ENCODE peak calls at places on chromosomes 12 and 14, in nine cellular contexts. One of them, this sample, is unnamed.
A peak's percentile ranks its signal among the peaks of the same experiment; 100 is the strongest.

GRCh38 chr12:78641837-78642423 is 222.6 kb upstream of the SYT1 start:
- DNase-seq in GM23338: peak; percentile 19
- DNase-seq in uterus: no peak
- DNase-seq in lung: no peak
- DNase-seq in H1: no peak
- DNase-seq in ovary: no peak
- DNase-seq in osteoblast: peak; percentile 3
- DNase-seq in endothelial cell of umbilical vein: no peak
- DNase-seq in CD8-positive, alpha-beta T cell: no peak
- DNase-seq in this sample: no peak

GRCh38 chr14:104519721-104520120 is 59.8 kb upstream of the C14orf180 start:
- DNase-seq in GM23338: no peak
- DNase-seq in uterus: no peak
- DNase-seq in lung: no peak
- DNase-seq in H1: no peak
- DNase-seq in ovary: no peak
- DNase-seq in osteoblast: no peak
- DNase-seq in endothelial cell of umbilical vein: no peak
- DNase-seq in CD8-positive, alpha-beta T cell: no peak
- DNase-seq in this sample: no peak

GRCh38 chr14:85471156-85471555 is 58.8 kb upstream of the FLRT2 start:
- DNase-seq in GM23338: no peak
- DNase-seq in uterus: no peak
- DNase-seq in lung: no peak
- DNase-seq in H1: no peak
- DNase-seq in ovary: no peak
- DNase-seq in osteoblast: no peak
- DNase-seq in endothelial cell of umbilical vein: no peak
- DNase-seq in CD8-positive, alpha-beta T cell: no peak
- DNase-seq in this sample: no peak

GRCh38 chr12:54413284-54414190 is 5.5 kb downstream of the ITGA5 start:
- DNase-seq in GM23338: no peak
- DNase-seq in uterus: no peak
- DNase-seq in lung: peak; percentile 68
- DNase-seq in H1: no peak
- DNase-seq in ovary: no peak
- DNase-seq in osteoblast: peak; percentile 77
- DNase-seq in endothelial cell of umbilical vein: peak; percentile 85
- DNase-seq in CD8-positive, alpha-beta T cell: peak; percentile 80
- DNase-seq in this sample: peak; percentile 57

GRCh38 chr12:113135178-113136127 is at the start of gene RASAL1:
- DNase-seq in GM23338: peak; percentile 92
- DNase-seq in uterus: no peak
- DNase-seq in lung: no peak
- DNase-seq in H1: peak; percentile 70
- DNase-seq in ovary: no peak
- DNase-seq in osteoblast: peak; percentile 66
- DNase-seq in endothelial cell of umbilical vein: no peak
- DNase-seq in CD8-positive, alpha-beta T cell: peak; percentile 28
- DNase-seq in this sample: no peak

GRCh38 chr14:34053666-34054065 is 102.8 kb upstream of the EGLN3 start:
- DNase-seq in GM23338: no peak
- DNase-seq in uterus: peak; percentile 83
- DNase-seq in lung: no peak
- DNase-seq in H1: no peak
- DNase-seq in ovary: peak; percentile 63
- DNase-seq in osteoblast: no peak
- DNase-seq in endothelial cell of umbilical vein: peak; percentile 53
- DNase-seq in CD8-positive, alpha-beta T cell: no peak
- DNase-seq in this sample: no peak

GRCh38 chr12:22722081-22722480 is 97.1 kb downstream of the ETNK1 start:
- DNase-seq in GM23338: no peak
- DNase-seq in uterus: no peak
- DNase-seq in lung: no peak
- DNase-seq in H1: no peak
- DNase-seq in ovary: no peak
- DNase-seq in osteoblast: no peak
- DNase-seq in endothelial cell of umbilical vein: no peak
- DNase-seq in CD8-positive, alpha-beta T cell: no peak
- DNase-seq in this sample: no peak

GRCh38 chr14:72847721-72848120 is 46.2 kb downstream of the DPF3 start:
- DNase-seq in GM23338: peak; percentile 67
- DNase-seq in uterus: no peak
- DNase-seq in lung: no peak
- DNase-seq in H1: no peak
- DNase-seq in ovary: no peak
- DNase-seq in osteoblast: no peak
- DNase-seq in endothelial cell of umbilical vein: no peak
- DNase-seq in CD8-positive, alpha-beta T cell: no peak
- DNase-seq in this sample: no peak

GRCh38 chr12:114853003-114853529 is 169.1 kb upstream of the TBX3 start:
- DNase-seq in GM23338: no peak
- DNase-seq in uterus: no peak
- DNase-seq in lung: no peak
- DNase-seq in H1: no peak
- DNase-seq in ovary: no peak
- DNase-seq in osteoblast: no peak
- DNase-seq in endothelial cell of umbilical vein: no peak
- DNase-seq in CD8-positive, alpha-beta T cell: no peak
- DNase-seq in this sample: peak; percentile 5

GRCh38 chr14:56092761-56093160 is 25.4 kb upstream of the PELI2 start:
- DNase-seq in GM23338: no peak
- DNase-seq in uterus: no peak
- DNase-seq in lung: no peak
- DNase-seq in H1: no peak
- DNase-seq in ovary: no peak
- DNase-seq in osteoblast: no peak
- DNase-seq in endothelial cell of umbilical vein: no peak
- DNase-seq in CD8-positive, alpha-beta T cell: no peak
- DNase-seq in this sample: no peak

GRCh38 chr14:29529418-29529817 is 398.2 kb downstream of the PRKD1 start:
- DNase-seq in GM23338: peak; percentile 79
- DNase-seq in uterus: no peak
- DNase-seq in lung: no peak
- DNase-seq in H1: no peak
- DNase-seq in ovary: no peak
- DNase-seq in osteoblast: no peak
- DNase-seq in endothelial cell of umbilical vein: peak; percentile 10
- DNase-seq in CD8-positive, alpha-beta T cell: no peak
- DNase-seq in this sample: no peak

GRCh38 chr12:111826982-111827381 is 15.0 kb upstream of the MAPKAPK5 start:
- DNase-seq in GM23338: no peak
- DNase-seq in uterus: no peak
- DNase-seq in lung: no peak
- DNase-seq in H1: no peak
- DNase-seq in ovary: no peak
- DNase-seq in osteoblast: no peak
- DNase-seq in endothelial cell of umbilical vein: no peak
- DNase-seq in CD8-positive, alpha-beta T cell: no peak
- DNase-seq in this sample: no peak

GRCh38 chr14:86973177-86973576 is 1019.8 kb downstream of the GALC start:
- DNase-seq in GM23338: no peak
- DNase-seq in uterus: no peak
- DNase-seq in lung: no peak
- DNase-seq in H1: no peak
- DNase-seq in ovary: no peak
- DNase-seq in osteoblast: no peak
- DNase-seq in endothelial cell of umbilical vein: no peak
- DNase-seq in CD8-positive, alpha-beta T cell: no peak
- DNase-seq in this sample: no peak

GRCh38 chr14:32565256-32565655 is 236.2 kb downstream of the AKAP6 start:
- DNase-seq in GM23338: no peak
- DNase-seq in uterus: no peak
- DNase-seq in lung: no peak
- DNase-seq in H1: no peak
- DNase-seq in ovary: no peak
- DNase-seq in osteoblast: no peak
- DNase-seq in endothelial cell of umbilical vein: peak; percentile 10
- DNase-seq in CD8-positive, alpha-beta T cell: no peak
- DNase-seq in this sample: no peak

GRCh38 chr14:91202234-91202974 is 42.1 kb downstream of the GPR68 start:
- DNase-seq in GM23338: no peak
- DNase-seq in uterus: no peak
- DNase-seq in lung: peak; percentile 51
- DNase-seq in H1: no peak
- DNase-seq in ovary: no peak
- DNase-seq in osteoblast: peak; percentile 62
- DNase-seq in endothelial cell of umbilical vein: peak; percentile 47
- DNase-seq in CD8-positive, alpha-beta T cell: no peak
- DNase-seq in this sample: peak; percentile 42

GRCh38 chr12:86234309-86234708 is 21.9 kb downstream of the MGAT4C start:
- DNase-seq in GM23338: no peak
- DNase-seq in uterus: no peak
- DNase-seq in lung: no peak
- DNase-seq in H1: no peak
- DNase-seq in ovary: no peak
- DNase-seq in osteoblast: no peak
- DNase-seq in endothelial cell of umbilical vein: no peak
- DNase-seq in CD8-positive, alpha-beta T cell: no peak
- DNase-seq in this sample: no peak

GRCh38 chr12:3225796-3226180 is 148.6 kb downstream of the TSPAN9 start:
- DNase-seq in GM23338: no peak
- DNase-seq in uterus: no peak
- DNase-seq in lung: no peak
- DNase-seq in H1: no peak
- DNase-seq in ovary: no peak
- DNase-seq in osteoblast: no peak
- DNase-seq in endothelial cell of umbilical vein: no peak
- DNase-seq in CD8-positive, alpha-beta T cell: no peak
- DNase-seq in this sample: no peak

GRCh38 chr12:46296822-46297221 is 28.0 kb upstream of the SLC38A1 start:
- DNase-seq in GM23338: no peak
- DNase-seq in uterus: no peak
- DNase-seq in lung: no peak
- DNase-seq in H1: no peak
- DNase-seq in ovary: no peak
- DNase-seq in osteoblast: no peak
- DNase-seq in endothelial cell of umbilical vein: no peak
- DNase-seq in CD8-positive, alpha-beta T cell: no peak
- DNase-seq in this sample: no peak

GRCh38 chr12:46292754-46293402 is 24.0 kb upstream of the SLC38A1 start:
- DNase-seq in GM23338: no peak
- DNase-seq in uterus: no peak
- DNase-seq in lung: no peak
- DNase-seq in H1: no peak
- DNase-seq in ovary: no peak
- DNase-seq in osteoblast: no peak
- DNase-seq in endothelial cell of umbilical vein: no peak
- DNase-seq in CD8-positive, alpha-beta T cell: no peak
- DNase-seq in this sample: no peak
- TF ChIP-seq CTCF in GM23338: peak; percentile 18
- TF ChIP-seq CTCF in uterus: no peak
- TF ChIP-seq CTCF in lung: no peak
- TF ChIP-seq CTCF in H1: no peak
- TF ChIP-seq CTCF in ovary: no peak
- TF ChIP-seq CTCF in osteoblast: peak; percentile 42
- TF ChIP-seq CTCF in endothelial cell of umbilical vein: peak; percentile 15
- TF ChIP-seq CTCF in CD8-positive, alpha-beta T cell: no peak
- TF ChIP-seq CTCF in this sample: peak; percentile 18

GRCh38 chr14:79256311-79256879 is 954.9 kb downstream of the DIO2 start:
- DNase-seq in GM23338: peak; percentile 16
- DNase-seq in uterus: no peak
- DNase-seq in lung: no peak
- DNase-seq in H1: no peak
- DNase-seq in ovary: no peak
- DNase-seq in osteoblast: no peak
- DNase-seq in endothelial cell of umbilical vein: no peak
- DNase-seq in CD8-positive, alpha-beta T cell: no peak
- DNase-seq in this sample: no peak

GRCh38 chr14:79251278-79251677 is 960.0 kb downstream of the DIO2 start:
- DNase-seq in GM23338: no peak
- DNase-seq in uterus: no peak
- DNase-seq in lung: no peak
- DNase-seq in H1: no peak
- DNase-seq in ovary: no peak
- DNase-seq in osteoblast: no peak
- DNase-seq in endothelial cell of umbilical vein: no peak
- DNase-seq in CD8-positive, alpha-beta T cell: no peak
- DNase-seq in this sample: no peak

GRCh38 chr14:79253576-79253975 is 957.7 kb downstream of the DIO2 start:
- DNase-seq in GM23338: no peak
- DNase-seq in uterus: no peak
- DNase-seq in lung: no peak
- DNase-seq in H1: no peak
- DNase-seq in ovary: no peak
- DNase-seq in osteoblast: no peak
- DNase-seq in endothelial cell of umbilical vein: no peak
- DNase-seq in CD8-positive, alpha-beta T cell: no peak
- DNase-seq in this sample: no peak

GRCh38 chr14:79248771-79249170 is 962.5 kb downstream of the DIO2 start:
- DNase-seq in GM23338: no peak
- DNase-seq in uterus: no peak
- DNase-seq in lung: no peak
- DNase-seq in H1: no peak
- DNase-seq in ovary: no peak
- DNase-seq in osteoblast: no peak
- DNase-seq in endothelial cell of umbilical vein: no peak
- DNase-seq in CD8-positive, alpha-beta T cell: no peak
- DNase-seq in this sample: no peak

GRCh38 chr14:79254069-79254775 is 957.1 kb downstream of the DIO2 start:
- DNase-seq in GM23338: no peak
- DNase-seq in uterus: no peak
- DNase-seq in lung: no peak
- DNase-seq in H1: no peak
- DNase-seq in ovary: no peak
- DNase-seq in osteoblast: peak; percentile 83
- DNase-seq in endothelial cell of umbilical vein: no peak
- DNase-seq in CD8-positive, alpha-beta T cell: no peak
- DNase-seq in this sample: no peak
- H3K4me1 ChIP-seq in GM23338: no peaks in the 10 kb centered on the region
- H3K4me1 ChIP-seq in uterus: no peaks in the 10 kb centered on the region
- H3K4me1 ChIP-seq in lung: no peaks in the 10 kb centered on the region
- H3K4me1 ChIP-seq in H1: no peaks in the 10 kb centered on the region
- H3K4me1 ChIP-seq in ovary: no peaks in the 10 kb centered on the region
- H3K4me1 ChIP-seq in osteoblast: peaks cover 2% of the 10 kb centered on the region
- H3K4me1 ChIP-seq in endothelial cell of umbilical vein: no peaks in the 10 kb centered on the region
- H3K4me1 ChIP-seq in CD8-positive, alpha-beta T cell: no peaks in the 10 kb centered on the region
- H3K4me1 ChIP-seq in this sample: no peaks in the 10 kb centered on the region

GRCh38 chr12:16330554-16330953 is 16.9 kb upstream of the MGST1 start:
- DNase-seq in GM23338: no peak
- DNase-seq in uterus: no peak
- DNase-seq in lung: no peak
- DNase-seq in H1: no peak
- DNase-seq in ovary: no peak
- DNase-seq in osteoblast: no peak
- DNase-seq in endothelial cell of umbilical vein: no peak
- DNase-seq in CD8-positive, alpha-beta T cell: no peak
- DNase-seq in this sample: no peak
- TF ChIP-seq CTCF in GM23338: no peak
- TF ChIP-seq CTCF in uterus: no peak
- TF ChIP-seq CTCF in lung: no peak
- TF ChIP-seq CTCF in H1: no peak
- TF ChIP-seq CTCF in ovary: no peak
- TF ChIP-seq CTCF in osteoblast: no peak
- TF ChIP-seq CTCF in endothelial cell of umbilical vein: no peak
- TF ChIP-seq CTCF in CD8-positive, alpha-beta T cell: no peak
- TF ChIP-seq CTCF in this sample: no peak

DNA sequence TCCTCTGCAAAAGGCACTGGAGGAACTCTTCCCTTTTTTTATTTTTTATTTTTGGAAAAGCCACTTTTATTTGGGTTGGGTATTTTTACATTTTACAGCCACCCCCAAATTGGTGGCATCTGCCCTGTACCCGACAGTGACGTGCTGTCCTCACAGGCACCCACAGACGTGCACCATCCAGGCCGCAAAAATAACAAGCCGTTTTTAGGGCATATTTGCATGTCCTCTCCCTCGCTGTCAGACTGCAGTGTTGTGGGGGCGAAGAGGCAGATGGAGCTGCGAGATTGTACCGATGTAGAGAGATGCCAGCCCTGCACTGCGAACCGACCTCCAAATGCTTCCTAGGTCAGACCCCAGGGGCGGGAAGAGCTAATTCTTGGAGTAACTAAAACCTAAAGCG is 12.2 kb downstream of the JDP2 start:
- DNase-seq in GM23338: no peak
- DNase-seq in uterus: no peak
- DNase-seq in lung: no peak
- DNase-seq in H1: no peak
- DNase-seq in ovary: no peak
- DNase-seq in osteoblast: no peak
- DNase-seq in endothelial cell of umbilical vein: no peak
- DNase-seq in CD8-positive, alpha-beta T cell: no peak
- DNase-seq in this sample: no peak
- H3K4me1 ChIP-seq in GM23338: peaks cover 13% of the 10 kb centered on the region
- H3K4me1 ChIP-seq in uterus: peaks cover 4% of the 10 kb centered on the region
- H3K4me1 ChIP-seq in lung: peaks cover 23% of the 10 kb centered on the region
- H3K4me1 ChIP-seq in H1: peaks cover 3% of the 10 kb centered on the region
- H3K4me1 ChIP-seq in ovary: peaks cover 9% of the 10 kb centered on the region
- H3K4me1 ChIP-seq in osteoblast: peaks cover 31% of the 10 kb centered on the region
- H3K4me1 ChIP-seq in endothelial cell of umbilical vein: peaks cover 3% of the 10 kb centered on the region
- H3K4me1 ChIP-seq in CD8-positive, alpha-beta T cell: peaks cover 4% of the 10 kb centered on the region
- H3K4me1 ChIP-seq in this sample: peaks cover 57% of the 10 kb centered on the region